ENCODE peak calls at places on chromosomes 2 and 18, in five cellular contexts. I, L, H, P and N are unnamed samples.

GRCh38 chr18:50231621-50232020 is 34.7 kb downstream of the CFAP53 start:
- DNase-seq in P (no peak), L (no peak), I (no peak), H (no peak), N (no peak)

GRCh38 chr2:156649596-156649995 is 213.4 kb downstream of the GPD2 start:
- DNase-seq in L (no peak), P (no peak), I (no peak), H (no peak), N (no peak)

GRCh38 chr2:157838442-157839161 is 37.5 kb downstream of the ACVR1 start:
- DNase-seq in L (peak; percentile 57), P (peak; percentile 73), I (peak; percentile 71), H (no peak), N (no peak)

GRCh38 chr2:105344704-105345345 is 7.5 kb downstream of the C2orf49 start:
- DNase-seq in P (peak; percentile 57), H (no peak), I (no peak), L (no peak), N (no peak)

GRCh38 chr18:46333371-46334199 is 229.4 kb downstream of the HAUS1 start:
- DNase-seq in L (no peak), I (no peak), P (no peak), H (no peak), N (peak; percentile 7)

GRCh38 chr18:7830468-7830867 is 263.4 kb downstream of the PTPRM start:
- DNase-seq in L (no peak), I (no peak), H (no peak), P (peak; percentile 21), N (no peak)

GRCh38 chr2:155308367-155309009 is 610.0 kb downstream of the KCNJ3 start:
- DNase-seq in I (no peak), L (no peak), P (no peak), H (no peak), N (no peak)

GRCh38 chr2:233156001-233156400 is 95.5 kb upstream of the ATG16L1 start:
- DNase-seq in L (no peak), P (no peak), I (no peak), H (no peak), N (no peak)

GRCh38 chr2:134843968-134844367 is 5.6 kb downstream of the ACMSD start:
- DNase-seq in L (no peak), I (no peak), H (no peak), P (no peak), N (no peak)

GRCh38 chr2:47056374-47056773 is 98.7 kb downstream of the STPG4 start:
- DNase-seq in I (peak; percentile 91), P (no peak), H (no peak), L (peak; percentile 68), N (no peak)

GRCh38 chr2:101803128-101803527 is 105.6 kb downstream of the MAP4K4 start:
- DNase-seq in H (no peak), P (no peak), L (no peak), I (no peak), N (no peak)

GRCh38 chr2:237916296-237916695 is 50.5 kb upstream of the UBE2F start:
- DNase-seq in P (no peak), I (no peak), H (no peak), L (no peak), N (no peak)

GRCh38 chr2:24365051-24365450 is 4.7 kb upstream of the ITSN2 start:
- DNase-seq in H (no peak), I (no peak), P (peak; percentile 44), L (no peak), N (no peak)

GRCh38 chr18:49168970-49169619 is 218.3 kb upstream of the SMAD7 start:
- DNase-seq in I (no peak), P (no peak), H (no peak), L (no peak), N (no peak)